ENCODE peak calls at places on chromosomes 5 and 9, in six cellular contexts. X is brain microvascular endothelial cell; G is OCI-LY7; B is HFF-Myc; W is CD8-positive, alpha-beta T cell; M is right lobe of liver. V is an unnamed sample.

GRCh38 chr9:131080589-131080988 is 15.7 kb upstream of the AIF1L start:
- DNase-seq in B (no peak), M (no peak), X (no peak), W (no peak), G (no peak), V (no peak)

GRCh38 chr5:76273491-76273890 is 129.6 kb upstream of the IQGAP2 start:
- DNase-seq in M (peak; percentile 51), X (no peak), W (no peak), B (no peak), G (no peak), V (no peak)

GRCh38 chr5:113231653-113232000 is 203.2 kb downstream of the TSSK1B start:
- DNase-seq in B (no peak), M (no peak), G (no peak), W (no peak), X (no peak), V (no peak)

GRCh38 chr5:14337603-14338002 is 194.5 kb downstream of the TRIO start:
- DNase-seq in B (no peak), W (no peak), G (no peak), M (no peak), X (no peak), V (no peak)

GRCh38 chr5:135393691-135394090 is 5.3 kb downstream of the MACROH2A1 start:
- DNase-seq in B (no peak), G (no peak), W (no peak), X (no peak), M (no peak), V (peak; percentile 37)

GRCh38 chr5:112183103-112183634 is 235.9 kb downstream of the EPB41L4A start:
- DNase-seq in M (no peak), X (peak; percentile 35), B (no peak), G (no peak), W (no peak), V (no peak)

GRCh38 chr5:128053291-128053954 is 30.1 kb upstream of the SLC12A2 start:
- DNase-seq in X (no peak), W (no peak), M (peak; percentile 51), B (no peak), G (no peak), V (peak; percentile 4)

GRCh38 chr9:113614843-113615648 is 151.5 kb downstream of the RGS3 start:
- DNase-seq in M (peak; percentile 78), B (no peak), W (no peak), X (peak; percentile 56), G (no peak), V (peak; percentile 52)

GRCh38 chr9:109498195-109499060 is at the start of gene PTPN3:
- DNase-seq in G (no peak), W (no peak), X (no peak), M (peak; percentile 55), B (no peak), V (no peak)

GRCh38 chr9:128382261-128382660 is 11.1 kb downstream of the URM1 start:
- DNase-seq in M (no peak), G (no peak), W (no peak), B (no peak), X (no peak), V (no peak)

GRCh38 chr5:93789173-93790070 is 48.0 kb upstream of the POU5F2 start:
- DNase-seq in B (peak; percentile 66), W (no peak), M (no peak), X (peak; percentile 13), G (no peak), V (peak; percentile 57)

GRCh38 chr5:16934123-16934522 is 2.0 kb downstream of the MYO10 start:
- DNase-seq in W (peak; percentile 13), X (peak; percentile 83), B (no peak), M (peak; percentile 52), G (peak; percentile 59), V (peak; percentile 37)

GRCh38 chr9:122205176-122205575 is 23.6 kb downstream of the LHX6 start:
- DNase-seq in M (no peak), W (no peak), X (no peak), G (no peak), B (no peak), V (no peak)

GRCh38 chr9:132160802-132161742 is 786 bp upstream of the NTNG2 start:
- DNase-seq in G (peak; percentile 70), B (no peak), W (peak; percentile 63), M (no peak), X (peak; percentile 74), V (peak; percentile 29)

GRCh38 chr5:151620463-151620844 is 29.3 kb upstream of the FAT2 start:
- DNase-seq in W (no peak), M (no peak), B (no peak), X (no peak), G (no peak), V (no peak)

GRCh38 chr5:151617841-151618710 is 26.9 kb upstream of the FAT2 start:
- DNase-seq in W (no peak), B (no peak), X (no peak), M (no peak), G (no peak), V (no peak)

GRCh38 chr5:151617383-151617840 is 26.3 kb upstream of the FAT2 start:
- DNase-seq in G (no peak), X (no peak), B (no peak), W (no peak), M (no peak), V (no peak)

GRCh38 chr5:151618907-151619306 is 27.8 kb upstream of the FAT2 start:
- DNase-seq in B (no peak), W (no peak), G (no peak), M (no peak), X (no peak), V (no peak)

DNA sequence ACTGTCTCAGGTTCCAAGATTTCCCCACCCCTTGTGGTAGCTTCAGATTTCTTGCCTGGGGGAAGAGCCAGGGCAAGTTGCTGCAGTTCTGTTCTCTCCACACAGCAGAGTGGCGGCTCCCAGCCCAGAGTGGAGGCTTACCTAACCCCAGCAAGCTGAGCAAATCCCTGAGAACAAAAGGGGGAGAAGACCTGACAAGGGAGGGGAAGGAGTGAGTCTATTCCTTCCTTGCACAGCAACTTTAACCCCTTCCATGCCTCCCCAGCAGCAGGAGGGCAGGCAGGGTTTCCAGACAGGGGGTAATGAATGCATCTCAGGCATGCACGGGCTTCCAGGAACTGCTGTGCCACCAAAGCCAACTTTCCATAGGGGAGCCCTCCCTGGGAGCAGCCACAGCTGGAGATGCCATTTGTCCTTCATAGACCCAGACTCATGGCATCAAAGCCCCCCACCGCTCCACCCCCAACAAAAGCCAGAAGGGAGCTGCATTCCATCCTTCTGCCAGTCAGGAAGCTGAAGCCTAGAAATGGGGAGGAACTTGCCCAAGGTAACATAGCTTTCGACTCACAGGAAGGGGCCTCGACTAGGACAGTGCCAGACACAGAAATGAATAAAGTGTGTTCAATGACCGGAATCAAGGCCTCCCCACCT is 28.8 kb upstream of the FAT2 start:
- DNase-seq in X (no peak), B (no peak), M (no peak), G (no peak), W (no peak), V (no peak)
- TF ChIP-seq CTCF in X (no peak), B (no peak), M (no peak), G (no peak), W (no peak), V (no peak)

GRCh38 chr5:74483001-74483400 is 157.5 kb downstream of the ENC1 start:
- DNase-seq in X (no peak), W (no peak), G (no peak), B (no peak), M (no peak), V (no peak)
- H3K4me3 ChIP-seq in X (no peak overlapping the region), W (no peak overlapping the region), G (peak overlapping the region; percentile 36), B (no peak overlapping the region), M (no peak overlapping the region), V (no peak overlapping the region)

GRCh38 chr9:33051149-33051548 is 25.3 kb downstream of the SMU1 start:
- DNase-seq in G (peak; percentile 53), X (no peak), B (no peak), W (no peak), M (no peak), V (no peak)
- TF ChIP-seq CTCF in G (no peak), X (no peak), B (no peak), W (no peak), M (no peak), V (no peak)

DNA sequence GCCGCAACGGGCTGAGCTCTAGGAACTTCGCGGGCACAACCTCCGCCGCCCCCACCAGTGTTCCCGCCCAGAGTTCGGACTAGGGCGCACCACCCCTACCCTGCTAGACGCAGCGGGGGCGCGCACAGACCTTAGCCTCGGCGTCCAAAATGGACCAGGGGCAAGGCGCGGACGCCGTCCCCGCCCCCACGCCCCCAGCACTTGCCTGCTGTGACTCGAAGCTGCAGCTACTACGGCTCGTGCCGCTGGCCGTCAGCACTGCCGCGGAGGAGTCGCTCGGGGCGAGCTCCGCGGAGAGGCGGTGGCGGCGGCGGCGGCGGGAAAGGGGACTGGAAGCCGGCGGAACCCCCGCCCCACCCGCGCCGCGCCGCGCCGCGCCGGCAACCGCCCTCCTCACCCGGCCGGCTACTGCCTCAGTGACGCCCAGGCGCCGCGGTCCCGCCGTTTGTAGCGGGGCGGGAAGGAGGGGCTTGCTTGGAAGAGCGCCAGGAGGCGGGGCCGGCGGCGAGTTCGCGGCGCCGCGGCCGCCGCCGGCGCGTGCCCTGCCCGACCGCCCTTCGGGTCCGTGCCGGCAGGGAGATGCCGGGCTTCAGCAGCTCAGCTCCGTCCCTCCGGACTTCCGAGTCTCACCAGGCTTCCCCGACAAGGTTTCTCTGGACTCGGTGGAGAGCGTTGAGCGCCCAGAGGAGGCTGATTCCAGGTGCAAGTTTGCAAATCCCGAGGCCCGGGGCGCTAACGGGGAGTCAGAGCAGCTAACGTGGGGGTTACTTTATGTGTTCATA is 4.4 kb downstream of the ELAVL2 start:
- DNase-seq in W (no peak), G (no peak), B (no peak), M (no peak), X (no peak), V (no peak)
- H3K4me3 ChIP-seq in W (no peak overlapping the region), G (no peak overlapping the region), B (no peak overlapping the region), M (peak overlapping the region; percentile 16), X (peak overlapping the region; percentile 32), V (no peak overlapping the region)